ENCODE peak calls at places on chromosomes 4 and X, in six cellular contexts. L, Y, W, X, R and K are unnamed samples.

GRCh38 chr4:7045961-7046921 is 3.1 kb downstream of the TADA2B start:
- DNase-seq in L (no peak), W (no peak), Y (no peak), R (no peak), X (no peak), K (no peak)

GRCh38 chr4:76717431-76717830 is 180.5 kb downstream of the SOWAHB start:
- DNase-seq in W (no peak), Y (no peak), L (no peak), R (no peak), X (no peak), K (no peak)

GRCh38 chrX:20547649-20548051 is 280.9 kb upstream of the RPS6KA3 start:
- DNase-seq in L (peak), W (no peak), R (peak), Y (no peak), X (no peak), K (no peak)

GRCh38 chr4:2350982-2351381 is 67.5 kb downstream of the ZFYVE28 start:
- DNase-seq in W (no peak), L (no peak), R (no peak), Y (peak), X (peak), K (peak)

GRCh38 chr4:152187693-152188092 is 348.2 kb downstream of the FBXW7 start:
- DNase-seq in R (peak), Y (no peak), X (no peak), W (no peak), L (peak), K (no peak)

GRCh38 chr4:149630079-149630478 is 185.6 kb downstream of the IQCM start:
- DNase-seq in L (no peak), R (no peak), X (no peak), Y (no peak), W (no peak), K (no peak)

GRCh38 chrX:123736333-123736921 is 3.6 kb upstream of the THOC2 start:
- DNase-seq in Y (no peak), L (peak), R (peak), X (no peak), W (no peak), K (peak)

GRCh38 chr4:105389167-105389566 is 84.7 kb downstream of the PPA2 start:
- DNase-seq in R (no peak), L (peak), Y (no peak), X (no peak), W (no peak), K (no peak)

GRCh38 chr4:2259036-2259540 is 2.8 kb downstream of the MXD4 start:
- DNase-seq in R (no peak), W (no peak), L (no peak), Y (peak), X (peak), K (no peak)

GRCh38 chrX:17496407-17496806 is 121.4 kb downstream of the NHS start:
- DNase-seq in L (no peak), X (no peak), Y (no peak), R (no peak), W (no peak), K (no peak)

GRCh38 chrX:30822068-30822671 is 66.9 kb downstream of the TAB3 start:
- DNase-seq in X (no peak), R (no peak), L (no peak), W (no peak), Y (no peak), K (no peak)

GRCh38 chrX:30973784-30974427 is 84.9 kb upstream of the TAB3 start:
- DNase-seq in X (no peak), L (no peak), W (no peak), R (no peak), Y (no peak), K (no peak)

GRCh38 chrX:11381464-11381863 is 88.3 kb downstream of the AMELX start:
- DNase-seq in R (no peak), Y (no peak), W (no peak), X (no peak), L (peak), K (no peak)

GRCh38 chr4:87117730-87118075 is 102.7 kb downstream of the KLHL8 start:
- DNase-seq in X (no peak), R (no peak), W (no peak), Y (no peak), L (no peak), K (no peak)

GRCh38 chr4:106305435-106306055 is 10.5 kb downstream of the TBCK start:
- DNase-seq in Y (no peak), W (no peak), X (no peak), R (no peak), L (no peak), K (no peak)

GRCh38 chrX:118272237-118272636 is 73.7 kb upstream of the WDR44 start:
- DNase-seq in Y (no peak), R (no peak), X (no peak), L (peak), W (no peak), K (no peak)

GRCh38 chr4:26729027-26729426 is 131.6 kb upstream of the STIM2 start:
- DNase-seq in W (no peak), L (no peak), X (no peak), Y (no peak), R (no peak), K (no peak)

GRCh38 chrX:54944816-54945215 is 24.2 kb downstream of the TRO start:
- DNase-seq in L (no peak), Y (no peak), W (no peak), R (no peak), X (no peak), K (no peak)

GRCh38 chr4:54879576-54879975 is 221.8 kb downstream of the KIT start:
- DNase-seq in R (peak), W (no peak), Y (no peak), X (no peak), L (peak), K (no peak)

GRCh38 chr4:159101983-159102622 is 776 bp upstream of the RAPGEF2 start:
- DNase-seq in X (no peak), Y (no peak), W (no peak), L (no peak), R (no peak), K (no peak)

GRCh38 chr4:6825403-6825802 is 42.9 kb downstream of the KIAA0232 start:
- DNase-seq in R (no peak), L (no peak), X (no peak), W (no peak), Y (no peak), K (no peak)

GRCh38 chr4:128550060-128550459 is 259.4 kb upstream of the JADE1 start:
- DNase-seq in L (no peak), W (no peak), Y (no peak), R (no peak), X (no peak), K (no peak)

GRCh38 chr4:77015390-77015789 is 60.4 kb downstream of the CCNI start:
- DNase-seq in R (peak), W (no peak), X (no peak), L (peak), Y (no peak), K (no peak)

GRCh38 chr4:11635336-11635735 is 206.6 kb upstream of the HS3ST1 start:
- DNase-seq in R (peak), X (no peak), Y (no peak), W (no peak), L (peak), K (no peak)

GRCh38 chr4:12633058-12633651 is 851.0 kb downstream of the RAB28 start:
- DNase-seq in W (no peak), R (peak), L (peak), X (no peak), Y (peak), K (peak)

GRCh38 chr4:79331126-79331876 is 5.4 kb upstream of the NAA11 start:
- DNase-seq in R (peak), W (no peak), X (no peak), L (no peak), Y (no peak), K (no peak)

GRCh38 chrX:49977319-49978090 is 55.1 kb downstream of the CLCN5 start:
- DNase-seq in W (no peak), R (no peak), X (no peak), L (no peak), Y (no peak), K (no peak)

GRCh38 chr4:17535906-17536305 is 20.9 kb downstream of the CLRN2 start:
- DNase-seq in L (no peak), X (no peak), Y (no peak), R (peak), W (no peak), K (no peak)

GRCh38 chr4:52983563-52984303 is 121.6 kb downstream of the RASL11B start:
- DNase-seq in L (peak), Y (no peak), X (no peak), W (no peak), R (peak), K (no peak)

GRCh38 chr4:5409980-5410618 is 298.3 kb downstream of the EVC2 start:
- DNase-seq in X (no peak), L (no peak), R (peak), Y (no peak), W (no peak), K (peak)